ENCODE peak calls at places on chromosomes 3 and 15, in eight cellular contexts. B is occipital lobe; C is CD8-positive, alpha-beta memory T cell; F is activated T-cell treated with anti-CD3 and anti-CD28 coated beads for 24 hours; N is GM10248; D is transverse colon; V is fibroblast of mammary gland; W is HFF-Myc. P is an unnamed sample.
A peak's percentile ranks its signal among the peaks of the same experiment; 100 is the strongest.

GRCh38 chr3:111904376-111905241 is 45.5 kb downstream of the PHLDB2 start:
- DNase-seq in B (no peak), V (peak; percentile 95), N (no peak), C (no peak), F (no peak), W (no peak), D (no peak), P (no peak)

GRCh38 chr15:74845208-74845568 is 2.2 kb upstream of the ULK3 start:
- DNase-seq in N (no peak), C (peak; percentile 23), B (no peak), D (no peak), W (no peak), V (no peak), F (peak; percentile 47), P (no peak)

GRCh38 chr15:46786886-46787285 is 930.4 kb upstream of the SEMA6D start:
- DNase-seq in B (no peak), V (no peak), F (no peak), W (no peak), D (no peak), C (no peak), N (no peak), P (no peak)

GRCh38 chr3:162334537-162334936 is 837.9 kb downstream of the OTOL1 start:
- DNase-seq in D (no peak), F (no peak), C (no peak), V (no peak), W (no peak), B (no peak), N (no peak), P (no peak)

GRCh38 chr3:136954980-136955780 is 2.6 kb upstream of the IL20RB start:
- DNase-seq in V (no peak), N (no peak), B (no peak), F (no peak), W (no peak), D (no peak), C (no peak), P (no peak)

GRCh38 chr15:64836023-64836536 is 5.6 kb upstream of the PLEKHO2 start:
- DNase-seq in F (no peak), B (no peak), N (no peak), W (no peak), D (no peak), V (no peak), C (no peak), P (no peak)

GRCh38 chr3:111857474-111857873 is 1.6 kb upstream of the PHLDB2 start:
- DNase-seq in D (no peak), V (no peak), N (no peak), C (no peak), F (no peak), B (no peak), W (no peak), P (no peak)

GRCh38 chr15:82890338-82891024 is 62.0 kb downstream of the HOMER2 start:
- DNase-seq in F (no peak), V (peak; percentile 23), D (no peak), N (no peak), W (no peak), C (no peak), B (peak; percentile 22), P (no peak)

GRCh38 chr3:108125550-108126071 is 34.8 kb upstream of the CD47 start:
- DNase-seq in F (peak; percentile 35), N (peak; percentile 43), V (no peak), D (peak; percentile 53), C (peak; percentile 34), B (no peak), W (no peak), P (no peak)

GRCh38 chr3:34012102-34012461 is 213.7 kb downstream of the PDCD6IP start:
- DNase-seq in B (no peak), W (peak; percentile 94), C (no peak), F (no peak), N (no peak), V (peak; percentile 99), D (no peak), P (no peak)

GRCh38 chr3:13110678-13111116 is 37.5 kb upstream of the IQSEC1 start:
- DNase-seq in C (no peak), N (peak; percentile 75), D (peak; percentile 67), B (no peak), F (no peak), W (no peak), V (no peak), P (no peak)

GRCh38 chr3:140023616-140024530 is 88.9 kb downstream of the CLSTN2 start:
- DNase-seq in B (peak; percentile 69), V (no peak), D (peak; percentile 10), N (no peak), W (no peak), C (no peak), F (no peak), P (no peak)

GRCh38 chr15:94844533-94845390 is 613.4 kb downstream of the MCTP2 start:
- DNase-seq in D (peak; percentile 91), W (no peak), V (no peak), N (no peak), C (no peak), B (no peak), F (no peak), P (no peak)

GRCh38 chr3:156535798-156536197 is 19.1 kb downstream of the SSR3 start:
- DNase-seq in C (no peak), V (peak; percentile 32), D (no peak), W (no peak), N (no peak), F (no peak), B (no peak), P (no peak)

GRCh38 chr3:157147099-157147803 is 12.7 kb downstream of the CCNL1 start:
- DNase-seq in D (no peak), B (no peak), V (no peak), N (no peak), F (no peak), C (no peak), W (no peak), P (no peak)

GRCh38 chr3:162525052-162525451 is 1028.4 kb downstream of the OTOL1 start:
- DNase-seq in W (peak; percentile 88), N (no peak), V (peak; percentile 99), B (no peak), C (no peak), D (peak; percentile 8), F (no peak), P (no peak)

GRCh38 chr3:119562307-119562961 is 3.0 kb upstream of the CD80 start:
- DNase-seq in B (no peak), F (no peak), D (no peak), C (peak; percentile 38), N (peak; percentile 77), V (no peak), W (no peak), P (peak; percentile 79)

GRCh38 chr15:91946914-91947313 is 93.4 kb downstream of the SLCO3A1 start:
- DNase-seq in C (no peak), D (no peak), N (no peak), B (no peak), F (no peak), V (no peak), W (no peak), P (no peak)

GRCh38 chr3:173889522-173890055 is 492.0 kb downstream of the NLGN1 start:
- DNase-seq in F (no peak), W (no peak), C (no peak), B (no peak), N (no peak), D (no peak), V (no peak), P (no peak)

GRCh38 chr3:49133226-49133951 is 539 bp upstream of the LAMB2 start:
- DNase-seq in W (peak; percentile 66), F (no peak), V (peak; percentile 84), C (no peak), N (no peak), D (peak; percentile 88), B (peak; percentile 76), P (no peak)

GRCh38 chr15:77654975-77655374 is 22.3 kb upstream of the LINGO1 start:
- DNase-seq in D (peak; percentile 55), C (no peak), V (no peak), N (no peak), W (no peak), B (no peak), F (no peak), P (no peak)

GRCh38 chr3:35659808-35660207 is 20.5 kb downstream of the ARPP21 start:
- DNase-seq in D (peak; percentile 13), W (no peak), C (no peak), N (no peak), V (no peak), F (no peak), B (no peak), P (no peak)

GRCh38 chr15:99085413-99086326 is 19.2 kb upstream of the SYNM start:
- DNase-seq in V (peak; percentile 77), F (no peak), B (no peak), W (no peak), D (no peak), N (no peak), C (no peak), P (no peak)

GRCh38 chr3:133828576-133829309 is 23.1 kb downstream of the SRPRB start:
- DNase-seq in N (no peak), D (no peak), W (no peak), F (no peak), V (no peak), B (no peak), C (no peak), P (no peak)

GRCh38 chr15:45795487-45796069 is 160.7 kb downstream of the SQOR start:
- DNase-seq in V (peak; percentile 37), W (no peak), D (peak; percentile 48), F (no peak), C (no peak), N (no peak), B (no peak), P (no peak)

GRCh38 chr3:40887012-40887411 is 312.3 kb upstream of the CTNNB1 start:
- DNase-seq in V (no peak), W (no peak), F (no peak), B (no peak), D (no peak), C (no peak), N (no peak), P (no peak)

GRCh38 chr15:45169608-45170480 is 17.9 kb downstream of the SHF start:
- DNase-seq in V (no peak), W (no peak), F (no peak), B (no peak), N (no peak), C (no peak), D (no peak), P (no peak)

GRCh38 chr3:120864541-120864940 is 43.5 kb upstream of the STXBP5L start:
- DNase-seq in W (no peak), N (no peak), C (no peak), B (no peak), V (no peak), F (no peak), D (no peak), P (no peak)

GRCh38 chr3:50550079-50550736 is 17.3 kb downstream of the C3orf18 start:
- DNase-seq in F (peak; percentile 43), B (no peak), V (peak; percentile 28), D (peak; percentile 52), C (peak; percentile 58), W (no peak), N (peak; percentile 79), P (peak; percentile 33)

GRCh38 chr3:140092883-140093536 is 158.0 kb downstream of the CLSTN2 start:
- DNase-seq in C (no peak), B (no peak), W (no peak), N (peak; percentile 20), F (no peak), V (peak; percentile 3), D (no peak), P (no peak)

GRCh38 chr15:47788685-47789084 is 71.4 kb downstream of the SEMA6D start:
- DNase-seq in W (no peak), N (no peak), C (no peak), F (no peak), D (no peak), B (no peak), V (no peak), P (no peak)

GRCh38 chr3:64276131-64276530 is 50.9 kb upstream of the PRICKLE2 start:
- DNase-seq in V (no peak), B (no peak), N (no peak), W (no peak), D (no peak), C (no peak), F (no peak), P (no peak)

GRCh38 chr3:60064210-60065178 is 1014.7 kb upstream of the CFAP20DC start:
- DNase-seq in F (no peak), B (no peak), W (no peak), V (peak; percentile 19), C (no peak), N (no peak), D (no peak), P (no peak)

GRCh38 chr3:54962200-54962599 is 34.3 kb upstream of the LRTM1 start:
- DNase-seq in V (no peak), C (no peak), W (no peak), N (no peak), D (no peak), B (no peak), F (no peak), P (no peak)

P was measured in NK-92 treated with Interleukin-12 subunit alpha and Interleukin-12 subunit beta, amount 100 ng/mL, for 24 hours.